ENCODE peak calls at places on chromosomes 7 and 10, in seven cellular contexts. Z is keratinocyte, Y is AG08396, J is fibroblast of the conjunctiva, K is NAMALWA, T is astrocyte of the cerebellum, A is D341Med. U is an unnamed sample.
A peak's percentile ranks its signal among the peaks of the same experiment; 100 is the strongest.

GRCh38 chr7:138449580-138449979 is 10.5 kb upstream of the TRIM24 start:
- DNase-seq in Z (no peak), Y (no peak), J (no peak), K (peak; percentile 66), T (no peak), A (peak; percentile 47), U (peak; percentile 29)

GRCh38 chr7:1312098-1313070 is 79.7 kb downstream of the UNCX start:
- DNase-seq in Z (no peak), Y (no peak), J (no peak), K (no peak), T (no peak), A (no peak), U (no peak)

GRCh38 chr10:76491216-76491615 is 1059.8 kb downstream of the LRMDA start:
- DNase-seq in Z (no peak), Y (no peak), J (peak; percentile 2), K (no peak), T (no peak), A (no peak), U (no peak)

GRCh38 chr7:152176797-152177196 is 151.3 kb downstream of the GALNT11 start:
- DNase-seq in Z (no peak), Y (no peak), J (no peak), K (no peak), T (no peak), A (no peak), U (peak; percentile 7)

GRCh38 chr10:77104459-77104980 is 533.1 kb downstream of the KCNMA1 start:
- DNase-seq in Z (no peak), Y (peak; percentile 61), J (peak; percentile 87), K (no peak), T (peak; percentile 70), A (no peak), U (no peak)

GRCh38 chr7:34155225-34155908 is 250.0 kb downstream of the BMPER start:
- DNase-seq in Z (no peak), Y (peak; percentile 83), J (peak; percentile 88), K (no peak), T (peak; percentile 65), A (no peak), U (no peak)

GRCh38 chr10:132328130-132328529 is 3.9 kb upstream of the LRRC27 start:
- DNase-seq in Z (no peak), Y (no peak), J (no peak), K (no peak), T (no peak), A (no peak), U (no peak)

GRCh38 chr7:100477871-100478248 is 1.2 kb downstream of the TSC22D4 start:
- DNase-seq in Z (no peak), Y (peak; percentile 24), J (no peak), K (peak; percentile 53), T (no peak), A (peak; percentile 41), U (no peak)

GRCh38 chr7:13988765-13989137 is 715 bp downstream of the ETV1 start:
- DNase-seq in Z (no peak), Y (no peak), J (no peak), K (no peak), T (no peak), A (no peak), U (no peak)

GRCh38 chr7:1158203-1159126 is 1.5 kb downstream of the ZFAND2A start:
- DNase-seq in Z (no peak), Y (no peak), J (no peak), K (no peak), T (no peak), A (no peak), U (no peak)

GRCh38 chr10:89001024-89001423 is 10.4 kb downstream of the FAS start:
- DNase-seq in Z (no peak), Y (no peak), J (no peak), K (no peak), T (no peak), A (no peak), U (peak; percentile 72)

GRCh38 chr7:49643321-49643720 is 130.1 kb upstream of the VWC2 start:
- DNase-seq in Z (no peak), Y (no peak), J (no peak), K (no peak), T (no peak), A (no peak), U (no peak)

GRCh38 chr10:58104419-58104818 is 163.3 kb downstream of the IPMK start:
- DNase-seq in Z (no peak), Y (no peak), J (no peak), K (no peak), T (peak; percentile 90), A (no peak), U (no peak)

GRCh38 chr10:69049564-69049955 is 38.3 kb upstream of the SRGN start:
- DNase-seq in Z (no peak), Y (no peak), J (no peak), K (no peak), T (no peak), A (no peak), U (no peak)

GRCh38 chr10:59109826-59110225 is 66.6 kb upstream of the PHYHIPL start:
- DNase-seq in Z (no peak), Y (no peak), J (no peak), K (no peak), T (no peak), A (no peak), U (peak; percentile 23)

GRCh38 chr10:73076361-73077183 is 20.1 kb downstream of the P4HA1 start:
- DNase-seq in Z (no peak), Y (peak; percentile 28), J (peak; percentile 70), K (no peak), T (peak; percentile 74), A (no peak), U (peak; percentile 42)

GRCh38 chr7:157468221-157469111 is 131.7 kb downstream of the DNAJB6 start:
- DNase-seq in Z (no peak), Y (no peak), J (no peak), K (no peak), T (no peak), A (peak; percentile 25), U (no peak)

GRCh38 chr10:86689146-86689545 is 20.8 kb downstream of the LDB3 start:
- DNase-seq in Z (no peak), Y (no peak), J (no peak), K (no peak), T (no peak), A (no peak), U (no peak)

GRCh38 chr7:28853150-28853549 is 105.0 kb downstream of the TRIL start:
- DNase-seq in Z (no peak), Y (no peak), J (no peak), K (peak; percentile 20), T (no peak), A (no peak), U (no peak)

GRCh38 chr7:95205821-95206220 is 118.5 kb downstream of the PON1 start:
- DNase-seq in Z (no peak), Y (peak; percentile 9), J (peak; percentile 49), K (no peak), T (peak; percentile 65), A (no peak), U (no peak)

GRCh38 chr10:117005454-117006055 is 568 bp upstream of the SHTN1 start:
- DNase-seq in Z (no peak), Y (peak; percentile 18), J (no peak), K (no peak), T (no peak), A (no peak), U (no peak)

GRCh38 chr10:79152423-79152817 is 83.7 kb downstream of the ZMIZ1 start:
- DNase-seq in Z (no peak), Y (no peak), J (no peak), K (no peak), T (no peak), A (no peak), U (no peak)

GRCh38 chr10:119541459-119542356 is 811 bp downstream of the RGS10 start:
- DNase-seq in Z (no peak), Y (no peak), J (no peak), K (no peak), T (no peak), A (no peak), U (peak; percentile 55)

GRCh38 chr10:11106621-11107374 is 89.1 kb downstream of the CELF2 start:
- DNase-seq in Z (no peak), Y (no peak), J (no peak), K (no peak), T (no peak), A (no peak), U (peak; percentile 71)

GRCh38 chr10:96794786-96795733 is 37.0 kb upstream of the LCOR start:
- DNase-seq in Z (no peak), Y (no peak), J (no peak), K (no peak), T (no peak), A (no peak), U (no peak)

GRCh38 chr7:24152356-24152755 is 131.6 kb upstream of the NPY start:
- DNase-seq in Z (no peak), Y (no peak), J (no peak), K (no peak), T (no peak), A (no peak), U (no peak)

GRCh38 chr7:130272456-130273080 is 5.9 kb downstream of the CPA2 start:
- DNase-seq in Z (no peak), Y (peak; percentile 13), J (no peak), K (no peak), T (no peak), A (no peak), U (no peak)

GRCh38 chr7:151954866-151955820 is 1.1 kb upstream of the GALNTL5 start:
- DNase-seq in Z (no peak), Y (no peak), J (peak; percentile 49), K (no peak), T (no peak), A (no peak), U (peak; percentile 9)

GRCh38 chr7:12970626-12971025 is 283.2 kb downstream of the ARL4A start:
- DNase-seq in Z (no peak), Y (no peak), J (no peak), K (no peak), T (no peak), A (no peak), U (no peak)

GRCh38 chr7:19177269-19177668 is 32.0 kb upstream of the FERD3L start:
- DNase-seq in Z (no peak), Y (no peak), J (no peak), K (no peak), T (no peak), A (no peak), U (no peak)

U was measured in GM12865.